ENCODE peak calls at places on chromosomes 4 and X, in eight cellular contexts. One of them, this sample, is unnamed.

GRCh38 chrX:17824980-17825379 is 36.1 kb downstream of the RAI2 start:
- DNase-seq in cardiac fibroblast: peak
- DNase-seq in lower lobe of right lung: no peak
- DNase-seq in Panc1: no peak
- DNase-seq in glutamatergic neuron: no peak
- DNase-seq in tibial artery: no peak
- DNase-seq in spleen: no peak
- DNase-seq in neural crest cell: no peak
- DNase-seq in this sample: no peak

GRCh38 chrX:134713618-134714107 is 55.4 kb upstream of the PLAC1 start:
- DNase-seq in cardiac fibroblast: no peak
- DNase-seq in lower lobe of right lung: no peak
- DNase-seq in Panc1: no peak
- DNase-seq in glutamatergic neuron: no peak
- DNase-seq in tibial artery: no peak
- DNase-seq in spleen: no peak
- DNase-seq in neural crest cell: no peak
- DNase-seq in this sample: no peak

GRCh38 chrX:134631404-134632346 is 26.6 kb downstream of the PLAC1 start:
- DNase-seq in cardiac fibroblast: peak
- DNase-seq in lower lobe of right lung: no peak
- DNase-seq in Panc1: no peak
- DNase-seq in glutamatergic neuron: no peak
- DNase-seq in tibial artery: no peak
- DNase-seq in spleen: no peak
- DNase-seq in neural crest cell: no peak
- DNase-seq in this sample: peak

GRCh38 chrX:2691543-2692220 is 587 bp downstream of the CD99 start:
- DNase-seq in cardiac fibroblast: peak
- DNase-seq in lower lobe of right lung: peak
- DNase-seq in Panc1: no peak
- DNase-seq in glutamatergic neuron: no peak
- DNase-seq in tibial artery: peak
- DNase-seq in spleen: peak
- DNase-seq in neural crest cell: peak
- DNase-seq in this sample: no peak

GRCh38 chrX:134692990-134693389 is 34.7 kb upstream of the PLAC1 start:
- DNase-seq in cardiac fibroblast: peak
- DNase-seq in lower lobe of right lung: no peak
- DNase-seq in Panc1: no peak
- DNase-seq in glutamatergic neuron: no peak
- DNase-seq in tibial artery: no peak
- DNase-seq in spleen: no peak
- DNase-seq in neural crest cell: no peak
- DNase-seq in this sample: no peak

GRCh38 chrX:153883163-153883843 is 2.7 kb downstream of the L1CAM start:
- DNase-seq in cardiac fibroblast: no peak
- DNase-seq in lower lobe of right lung: no peak
- DNase-seq in Panc1: no peak
- DNase-seq in glutamatergic neuron: no peak
- DNase-seq in tibial artery: no peak
- DNase-seq in spleen: no peak
- DNase-seq in neural crest cell: no peak
- DNase-seq in this sample: no peak

GRCh38 chrX:16368696-16369095 is 201.4 kb downstream of the MAGEB17 start:
- DNase-seq in cardiac fibroblast: no peak
- DNase-seq in lower lobe of right lung: no peak
- DNase-seq in Panc1: no peak
- DNase-seq in glutamatergic neuron: no peak
- DNase-seq in tibial artery: no peak
- DNase-seq in spleen: no peak
- DNase-seq in neural crest cell: no peak
- DNase-seq in this sample: no peak

GRCh38 chrX:23578079-23578478 is 89.2 kb upstream of the PRDX4 start:
- DNase-seq in cardiac fibroblast: peak
- DNase-seq in lower lobe of right lung: no peak
- DNase-seq in Panc1: no peak
- DNase-seq in glutamatergic neuron: no peak
- DNase-seq in tibial artery: no peak
- DNase-seq in spleen: no peak
- DNase-seq in neural crest cell: no peak
- DNase-seq in this sample: no peak

GRCh38 chrX:86210772-86211171 is 62.5 kb downstream of the DACH2 start:
- DNase-seq in cardiac fibroblast: no peak
- DNase-seq in lower lobe of right lung: no peak
- DNase-seq in Panc1: no peak
- DNase-seq in glutamatergic neuron: no peak
- DNase-seq in tibial artery: no peak
- DNase-seq in spleen: no peak
- DNase-seq in neural crest cell: no peak
- DNase-seq in this sample: no peak

GRCh38 chrX:36218801-36219200 is 299.3 kb downstream of the CFAP47 start:
- DNase-seq in cardiac fibroblast: no peak
- DNase-seq in lower lobe of right lung: no peak
- DNase-seq in Panc1: no peak
- DNase-seq in glutamatergic neuron: no peak
- DNase-seq in tibial artery: no peak
- DNase-seq in spleen: no peak
- DNase-seq in neural crest cell: no peak
- DNase-seq in this sample: no peak

GRCh38 chr4:107866726-107867125 is 42.0 kb downstream of the SGMS2 start:
- DNase-seq in cardiac fibroblast: peak
- DNase-seq in lower lobe of right lung: no peak
- DNase-seq in Panc1: no peak
- DNase-seq in glutamatergic neuron: no peak
- DNase-seq in tibial artery: no peak
- DNase-seq in spleen: no peak
- DNase-seq in neural crest cell: no peak
- DNase-seq in this sample: no peak

GRCh38 chrX:10447577-10448214 is 172.7 kb downstream of the MID1 start:
- DNase-seq in cardiac fibroblast: peak
- DNase-seq in lower lobe of right lung: no peak
- DNase-seq in Panc1: no peak
- DNase-seq in glutamatergic neuron: no peak
- DNase-seq in tibial artery: no peak
- DNase-seq in spleen: no peak
- DNase-seq in neural crest cell: no peak
- DNase-seq in this sample: no peak

GRCh38 chrX:109600114-109600710 is 24.8 kb downstream of the KCNE5 start:
- DNase-seq in cardiac fibroblast: peak
- DNase-seq in lower lobe of right lung: no peak
- DNase-seq in Panc1: no peak
- DNase-seq in glutamatergic neuron: peak
- DNase-seq in tibial artery: no peak
- DNase-seq in spleen: no peak
- DNase-seq in neural crest cell: peak
- DNase-seq in this sample: no peak

GRCh38 chr4:167234388-167234881 is at the start of gene SPOCK3:
- DNase-seq in cardiac fibroblast: peak
- DNase-seq in lower lobe of right lung: peak
- DNase-seq in Panc1: no peak
- DNase-seq in glutamatergic neuron: peak
- DNase-seq in tibial artery: no peak
- DNase-seq in spleen: peak
- DNase-seq in neural crest cell: peak
- DNase-seq in this sample: no peak

GRCh38 chrX:154409222-154409871 is at the start of gene DNASE1L1:
- DNase-seq in cardiac fibroblast: peak
- DNase-seq in lower lobe of right lung: peak
- DNase-seq in Panc1: no peak
- DNase-seq in glutamatergic neuron: peak
- DNase-seq in tibial artery: peak
- DNase-seq in spleen: peak
- DNase-seq in neural crest cell: no peak
- DNase-seq in this sample: peak

GRCh38 chrX:136525738-136526606 is 6.0 kb upstream of the VGLL1 start:
- DNase-seq in cardiac fibroblast: peak
- DNase-seq in lower lobe of right lung: peak
- DNase-seq in Panc1: peak
- DNase-seq in glutamatergic neuron: no peak
- DNase-seq in tibial artery: peak
- DNase-seq in spleen: no peak
- DNase-seq in neural crest cell: no peak
- DNase-seq in this sample: peak

DNA sequence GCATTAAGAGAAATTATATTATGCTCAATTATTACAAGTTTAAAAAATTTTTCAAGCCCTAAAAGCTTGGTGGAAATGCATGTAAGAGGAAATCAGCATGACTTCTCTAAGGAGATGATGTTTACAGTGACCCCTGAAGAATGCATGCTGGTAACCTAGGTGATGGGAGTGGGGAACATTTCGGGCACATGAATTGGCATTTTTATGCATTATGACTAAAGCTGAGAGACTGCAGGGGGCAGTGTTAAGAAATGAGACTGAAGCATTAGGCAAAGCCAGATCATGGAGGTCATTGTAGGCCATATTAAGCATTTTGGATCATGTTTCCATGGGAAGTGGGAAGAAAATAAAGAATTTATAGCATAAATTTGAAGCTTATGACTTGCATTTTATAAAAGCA is 421.3 kb downstream of the FAT4 start:
- DNase-seq in cardiac fibroblast: peak
- DNase-seq in lower lobe of right lung: no peak
- DNase-seq in Panc1: no peak
- DNase-seq in glutamatergic neuron: no peak
- DNase-seq in tibial artery: no peak
- DNase-seq in spleen: no peak
- DNase-seq in neural crest cell: no peak
- DNase-seq in this sample: no peak
- TF ChIP-seq CTCF in cardiac fibroblast: peak
- TF ChIP-seq CTCF in lower lobe of right lung: no peak
- TF ChIP-seq CTCF in Panc1: peak
- TF ChIP-seq CTCF in glutamatergic neuron: no peak
- TF ChIP-seq CTCF in tibial artery: no peak
- TF ChIP-seq CTCF in spleen: no peak
- TF ChIP-seq CTCF in neural crest cell: no peak
- TF ChIP-seq CTCF in this sample: peak

GRCh38 chr4:134132086-134132783 is 69.4 kb downstream of the PABPC4L start:
- DNase-seq in cardiac fibroblast: no peak
- DNase-seq in lower lobe of right lung: no peak
- DNase-seq in Panc1: no peak
- DNase-seq in glutamatergic neuron: no peak
- DNase-seq in tibial artery: no peak
- DNase-seq in spleen: no peak
- DNase-seq in neural crest cell: no peak
- DNase-seq in this sample: no peak
- TF ChIP-seq CTCF in cardiac fibroblast: no peak
- TF ChIP-seq CTCF in lower lobe of right lung: no peak
- TF ChIP-seq CTCF in Panc1: no peak
- TF ChIP-seq CTCF in glutamatergic neuron: no peak
- TF ChIP-seq CTCF in tibial artery: no peak
- TF ChIP-seq CTCF in spleen: no peak
- TF ChIP-seq CTCF in neural crest cell: peak
- TF ChIP-seq CTCF in this sample: no peak

DNA sequence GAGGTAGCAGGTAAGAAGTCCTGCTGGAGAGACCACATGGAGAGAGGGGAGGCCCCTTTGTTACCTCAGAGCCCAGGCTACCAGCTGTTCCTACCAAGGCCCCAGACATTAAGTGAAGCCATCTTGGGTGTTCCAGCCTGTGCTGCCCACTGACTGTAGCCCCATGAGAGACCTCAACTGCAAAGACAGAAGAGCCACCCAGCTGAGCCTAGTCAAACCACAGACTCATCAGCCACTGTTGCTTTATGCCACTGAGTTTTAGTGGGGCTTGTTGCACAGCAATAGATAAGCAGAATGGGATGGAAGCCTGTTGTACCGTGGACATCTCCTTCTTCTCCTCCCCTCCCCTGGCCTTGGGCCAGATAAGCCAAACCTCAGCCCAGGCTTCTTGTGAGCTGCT is 83.9 kb downstream of the ADRA2C start:
- DNase-seq in cardiac fibroblast: no peak
- DNase-seq in lower lobe of right lung: no peak
- DNase-seq in Panc1: no peak
- DNase-seq in glutamatergic neuron: no peak
- DNase-seq in tibial artery: no peak
- DNase-seq in spleen: no peak
- DNase-seq in neural crest cell: no peak
- DNase-seq in this sample: no peak
- TF ChIP-seq CTCF in cardiac fibroblast: no peak
- TF ChIP-seq CTCF in lower lobe of right lung: no peak
- TF ChIP-seq CTCF in Panc1: no peak
- TF ChIP-seq CTCF in glutamatergic neuron: no peak
- TF ChIP-seq CTCF in tibial artery: no peak
- TF ChIP-seq CTCF in spleen: no peak
- TF ChIP-seq CTCF in neural crest cell: no peak
- TF ChIP-seq CTCF in this sample: no peak

GRCh38 chr4:55184600-55185523 is 59.5 kb upstream of the KDR start:
- DNase-seq in cardiac fibroblast: peak
- DNase-seq in lower lobe of right lung: no peak
- DNase-seq in Panc1: no peak
- DNase-seq in glutamatergic neuron: no peak
- DNase-seq in tibial artery: no peak
- DNase-seq in spleen: no peak
- DNase-seq in neural crest cell: no peak
- DNase-seq in this sample: no peak
- TF ChIP-seq CTCF in cardiac fibroblast: peak
- TF ChIP-seq CTCF in lower lobe of right lung: peak
- TF ChIP-seq CTCF in Panc1: peak
- TF ChIP-seq CTCF in glutamatergic neuron: no peak
- TF ChIP-seq CTCF in tibial artery: no peak
- TF ChIP-seq CTCF in spleen: peak
- TF ChIP-seq CTCF in neural crest cell: peak
- TF ChIP-seq CTCF in this sample: no peak

DNA sequence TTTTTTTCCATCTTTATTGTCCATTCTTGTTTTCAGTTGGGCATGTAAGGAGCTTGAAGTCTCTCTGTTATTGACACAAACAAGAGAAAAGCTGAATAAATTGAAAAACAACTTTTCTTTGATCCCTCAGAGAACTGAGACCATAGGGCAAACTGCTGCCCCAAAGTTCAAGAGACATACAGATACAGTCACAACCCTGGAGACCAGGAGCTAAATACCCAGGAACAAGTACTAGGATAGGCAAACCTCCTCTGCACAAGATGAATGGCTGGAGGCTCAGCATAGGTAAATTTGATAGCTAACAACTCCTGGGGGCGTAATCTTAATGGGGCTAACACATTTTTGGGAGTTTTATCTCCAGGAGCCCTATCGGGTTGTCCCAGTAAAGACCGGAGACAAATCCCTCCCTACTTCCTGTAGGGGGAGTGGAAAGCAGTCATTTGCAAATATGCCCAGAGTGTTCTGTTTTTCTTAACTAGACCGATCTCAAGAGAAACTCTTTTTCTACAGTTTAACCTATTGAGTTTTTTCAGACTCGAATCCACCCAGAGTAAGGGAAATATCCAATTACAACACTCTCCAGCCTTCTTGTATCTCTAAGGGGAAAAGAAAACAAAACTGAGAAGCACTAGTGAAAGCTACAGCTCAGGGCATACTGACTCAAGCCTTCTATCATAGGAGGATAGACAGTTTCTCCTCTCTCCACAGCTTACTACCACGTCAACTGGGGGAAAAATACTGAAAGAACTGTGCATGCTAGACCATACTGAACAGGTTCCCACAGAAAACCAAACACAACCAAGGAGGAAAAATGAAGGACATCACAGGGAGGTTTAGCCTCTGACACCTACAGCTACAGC is 23.1 kb downstream of the MAGEA8 start:
- DNase-seq in cardiac fibroblast: peak
- DNase-seq in lower lobe of right lung: no peak
- DNase-seq in Panc1: no peak
- DNase-seq in glutamatergic neuron: no peak
- DNase-seq in tibial artery: no peak
- DNase-seq in spleen: no peak
- DNase-seq in neural crest cell: no peak
- DNase-seq in this sample: no peak
- TF ChIP-seq CTCF in cardiac fibroblast: peak
- TF ChIP-seq CTCF in lower lobe of right lung: no peak
- TF ChIP-seq CTCF in Panc1: no peak
- TF ChIP-seq CTCF in glutamatergic neuron: no peak
- TF ChIP-seq CTCF in tibial artery: no peak
- TF ChIP-seq CTCF in spleen: no peak
- TF ChIP-seq CTCF in neural crest cell: peak
- TF ChIP-seq CTCF in this sample: peak